ENCODE peak calls at places on chromosomes 6 and 20, in ten cellular contexts. M is foreskin keratinocyte, J is OCI-LY7, V is neural crest cell, Q is cardiac fibroblast, T is retinal pigment epithelial cell, R is ascending aorta, L is endothelial cell, N is Calu3, P is tibial nerve. F is an unnamed sample.

GRCh38 chr20:50292324-50293243 is 102.0 kb downstream of the CEBPB start:
- DNase-seq in M (no peak), J (no peak), V (no peak), Q (peak), T (peak), R (peak), L (no peak), N (peak), P (peak), F (no peak)

GRCh38 chr6:44925100-44925739 is 402.9 kb upstream of the RUNX2 start:
- DNase-seq in M (peak), J (no peak), V (no peak), Q (peak), T (peak), R (no peak), L (peak), N (peak), P (no peak), F (peak)

GRCh38 chr20:10314198-10314597 is 95.6 kb downstream of the SNAP25 start:
- DNase-seq in M (no peak), J (no peak), V (no peak), Q (peak), T (no peak), R (no peak), L (no peak), N (no peak), P (no peak), F (no peak)

GRCh38 chr6:37500294-37500608 is 558 bp upstream of the CCDC167 start:
- DNase-seq in M (no peak), J (no peak), V (no peak), Q (no peak), T (no peak), R (no peak), L (no peak), N (no peak), P (no peak), F (no peak)

GRCh38 chr20:59207742-59208357 is 44.2 kb downstream of the ZNF831 start:
- DNase-seq in M (no peak), J (peak), V (peak), Q (peak), T (no peak), R (no peak), L (peak), N (peak), P (no peak), F (peak)

GRCh38 chr6:5672581-5673011 is 334.1 kb downstream of the NRN1 start:
- DNase-seq in M (peak), J (no peak), V (no peak), Q (peak), T (peak), R (no peak), L (no peak), N (no peak), P (no peak), F (no peak)

GRCh38 chr6:24522090-24522820 is 27.5 kb downstream of the ALDH5A1 start:
- DNase-seq in M (no peak), J (peak), V (no peak), Q (peak), T (no peak), R (no peak), L (no peak), N (no peak), P (no peak), F (peak)

GRCh38 chr6:87155920-87156600 is 695 bp downstream of the ZNF292 start:
- DNase-seq in M (peak), J (peak), V (peak), Q (peak), T (no peak), R (no peak), L (peak), N (peak), P (peak), F (peak)

GRCh38 chr6:130453230-130453629 is 87.4 kb downstream of the TMEM200A start:
- DNase-seq in M (peak), J (no peak), V (no peak), Q (peak), T (no peak), R (no peak), L (no peak), N (no peak), P (no peak), F (peak)

GRCh38 chr6:56719310-56719709 is 76.6 kb upstream of the DST start:
- DNase-seq in M (no peak), J (no peak), V (no peak), Q (no peak), T (no peak), R (no peak), L (no peak), N (no peak), P (no peak), F (no peak)

GRCh38 chr20:47246061-47246460 is 110.4 kb downstream of the ZMYND8 start:
- DNase-seq in M (no peak), J (no peak), V (no peak), Q (no peak), T (no peak), R (no peak), L (no peak), N (no peak), P (no peak), F (no peak)

GRCh38 chr20:49505518-49505917 is 23.1 kb upstream of the KCNB1 start:
- DNase-seq in M (no peak), J (no peak), V (peak), Q (peak), T (no peak), R (no peak), L (peak), N (no peak), P (no peak), F (no peak)

GRCh38 chr6:75557068-75557467 is 44.6 kb upstream of the SENP6 start:
- DNase-seq in M (no peak), J (no peak), V (no peak), Q (no peak), T (peak), R (no peak), L (no peak), N (no peak), P (no peak), F (no peak)

GRCh38 chr6:74170118-74170517 is 474.1 kb downstream of the CD109 start:
- DNase-seq in M (peak), J (no peak), V (no peak), Q (peak), T (no peak), R (no peak), L (no peak), N (no peak), P (no peak), F (no peak)

GRCh38 chr6:1039191-1039590 is 272.7 kb upstream of the FOXQ1 start:
- DNase-seq in M (peak), J (no peak), V (no peak), Q (no peak), T (no peak), R (no peak), L (no peak), N (peak), P (no peak), F (no peak)

GRCh38 chr6:33066917-33067521 is 6.4 kb downstream of the HLA-DPA1 start:
- DNase-seq in M (no peak), J (no peak), V (no peak), Q (no peak), T (no peak), R (no peak), L (no peak), N (no peak), P (no peak), F (no peak)

GRCh38 chr20:49519777-49520359 is 37.4 kb upstream of the KCNB1 start:
- DNase-seq in M (no peak), J (no peak), V (no peak), Q (no peak), T (no peak), R (no peak), L (no peak), N (no peak), P (no peak), F (no peak)

GRCh38 chr6:140713495-140713894 is 1339.0 kb upstream of the CITED2 start:
- DNase-seq in M (no peak), J (no peak), V (no peak), Q (no peak), T (no peak), R (no peak), L (no peak), N (no peak), P (no peak), F (no peak)

GRCh38 chr20:829531-829930 is 4.0 kb upstream of the FAM110A start:
- DNase-seq in M (no peak), J (no peak), V (no peak), Q (no peak), T (no peak), R (no peak), L (no peak), N (no peak), P (no peak), F (no peak)

GRCh38 chr6:33854572-33855030 is 50.8 kb upstream of the MLN start:
- DNase-seq in M (no peak), J (no peak), V (no peak), Q (no peak), T (no peak), R (no peak), L (no peak), N (no peak), P (no peak), F (no peak)

GRCh38 chr6:2688416-2689064 is 62.2 kb downstream of the MYLK4 start:
- DNase-seq in M (peak), J (no peak), V (no peak), Q (peak), T (peak), R (no peak), L (no peak), N (peak), P (no peak), F (peak)

GRCh38 chr20:11522359-11522758 is 395.3 kb upstream of the BTBD3 start:
- DNase-seq in M (no peak), J (no peak), V (no peak), Q (no peak), T (no peak), R (no peak), L (no peak), N (no peak), P (no peak), F (no peak)

GRCh38 chr6:166511316-166511715 is 75.2 kb downstream of the RAMACL start:
- DNase-seq in M (no peak), J (no peak), V (no peak), Q (no peak), T (no peak), R (no peak), L (no peak), N (no peak), P (no peak), F (no peak)

GRCh38 chr6:166514196-166514595 is 72.3 kb downstream of the RAMACL start:
- DNase-seq in M (no peak), J (no peak), V (no peak), Q (no peak), T (no peak), R (no peak), L (no peak), N (peak), P (no peak), F (no peak)

GRCh38 chr6:166515072-166515810 is 71.2 kb downstream of the RAMACL start:
- DNase-seq in M (peak), J (no peak), V (no peak), Q (peak), T (no peak), R (no peak), L (no peak), N (peak), P (no peak), F (no peak)

GRCh38 chr6:166509193-166509592 is 77.3 kb downstream of the RAMACL start:
- DNase-seq in M (no peak), J (no peak), V (no peak), Q (no peak), T (no peak), R (no peak), L (no peak), N (no peak), P (no peak), F (no peak)

GRCh38 chr6:166512567-166512966 is 73.9 kb downstream of the RAMACL start:
- DNase-seq in M (no peak), J (peak), V (no peak), Q (no peak), T (no peak), R (no peak), L (no peak), N (peak), P (no peak), F (peak)
- TF ChIP-seq CTCF in M (no peak), J (peak), V (no peak), Q (no peak), T (no peak), R (no peak), L (no peak), N (no peak), P (no peak), F (peak)

GRCh38 chr6:81838031-81838430 is 85.5 kb upstream of the TENT5A start:
- DNase-seq in M (no peak), J (no peak), V (no peak), Q (peak), T (peak), R (no peak), L (no peak), N (peak), P (no peak), F (no peak)

GRCh38 chr6:81842254-81842653 is 89.8 kb upstream of the TENT5A start:
- DNase-seq in M (no peak), J (no peak), V (no peak), Q (peak), T (no peak), R (no peak), L (no peak), N (no peak), P (peak), F (no peak)

GRCh38 chr6:81843302-81843701 is 90.8 kb upstream of the TENT5A start:
- DNase-seq in M (no peak), J (no peak), V (no peak), Q (no peak), T (no peak), R (no peak), L (no peak), N (no peak), P (no peak), F (no peak)

GRCh38 chr6:81834141-81834621 is 81.7 kb upstream of the TENT5A start:
- DNase-seq in M (no peak), J (no peak), V (no peak), Q (peak), T (no peak), R (no peak), L (no peak), N (peak), P (no peak), F (no peak)

GRCh38 chr6:81838724-81839425 is 86.4 kb upstream of the TENT5A start:
- DNase-seq in M (no peak), J (no peak), V (no peak), Q (no peak), T (no peak), R (no peak), L (no peak), N (no peak), P (no peak), F (no peak)
- TF ChIP-seq CTCF in M (peak), J (no peak), V (no peak), Q (no peak), T (no peak), R (no peak), L (no peak), N (no peak), P (no peak), F (no peak)

DNA sequence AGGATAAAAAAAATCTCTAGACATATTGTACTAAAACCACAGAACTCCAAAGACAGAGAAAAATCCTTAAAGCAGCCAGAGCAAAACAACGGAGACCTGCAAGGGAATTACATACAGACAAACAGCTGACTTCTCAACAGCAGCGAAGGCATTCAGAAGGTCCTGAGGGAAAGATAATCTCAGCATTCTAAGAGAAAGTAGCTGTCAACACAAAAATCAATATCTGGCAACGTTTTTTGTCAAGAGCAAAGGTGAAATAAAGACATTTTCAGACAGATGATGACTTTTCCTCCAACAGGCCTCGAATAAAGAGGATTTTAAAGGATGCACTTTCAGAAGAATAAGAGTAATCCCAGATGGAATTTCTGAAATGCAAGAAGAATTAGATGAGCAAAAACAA is 6.1 kb upstream of the SCGN start:
- DNase-seq in M (no peak), J (no peak), V (no peak), Q (no peak), T (no peak), R (no peak), L (no peak), N (no peak), P (no peak), F (no peak)
- TF ChIP-seq CTCF in M (no peak), J (no peak), V (no peak), Q (no peak), T (no peak), R (no peak), L (no peak), N (no peak), P (no peak), F (no peak)

GRCh38 chr6:52503853-52504777 is 72.7 kb downstream of the TRAM2 start:
- DNase-seq in M (peak), J (no peak), V (no peak), Q (peak), T (peak), R (peak), L (no peak), N (peak), P (peak), F (peak)

GRCh38 chr6:52504778-52505127 is 72.1 kb downstream of the TRAM2 start:
- DNase-seq in M (no peak), J (no peak), V (no peak), Q (no peak), T (no peak), R (no peak), L (no peak), N (no peak), P (no peak), F (no peak)

GRCh38 chr6:52507557-52508260 is 69.2 kb downstream of the TRAM2 start:
- DNase-seq in M (no peak), J (no peak), V (no peak), Q (peak), T (no peak), R (no peak), L (no peak), N (no peak), P (peak), F (no peak)

GRCh38 chr6:52506502-52506875 is 70.4 kb downstream of the TRAM2 start:
- DNase-seq in M (no peak), J (no peak), V (no peak), Q (no peak), T (no peak), R (no peak), L (no peak), N (no peak), P (no peak), F (no peak)

GRCh38 chr6:52505726-52506501 is 70.9 kb downstream of the TRAM2 start:
- DNase-seq in M (no peak), J (peak), V (no peak), Q (no peak), T (no peak), R (no peak), L (no peak), N (no peak), P (no peak), F (no peak)
- TF ChIP-seq CTCF in M (peak), J (peak), V (no peak), Q (peak), T (peak), R (no peak), L (peak), N (no peak), P (no peak), F (no peak)

GRCh38 chr20:17823382-17824144 is 123.8 kb downstream of the BANF2 start:
- DNase-seq in M (no peak), J (no peak), V (no peak), Q (no peak), T (no peak), R (no peak), L (no peak), N (no peak), P (no peak), F (no peak)
- TF ChIP-seq CTCF in M (no peak), J (no peak), V (no peak), Q (no peak), T (no peak), R (no peak), L (no peak), N (no peak), P (no peak), F (no peak)

GRCh38 chr6:4020822-4021132 is 58.2 kb downstream of the FAM217A start:
- DNase-seq in M (no peak), J (no peak), V (no peak), Q (no peak), T (no peak), R (no peak), L (no peak), N (no peak), P (no peak), F (no peak)

GRCh38 chr6:4021133-4021861 is 57.6 kb downstream of the FAM217A start:
- DNase-seq in M (peak), J (peak), V (peak), Q (peak), T (peak), R (peak), L (peak), N (peak), P (peak), F (peak)

GRCh38 chr6:4025681-4026080 is 53.3 kb downstream of the FAM217A start:
- DNase-seq in M (no peak), J (no peak), V (no peak), Q (no peak), T (no peak), R (no peak), L (no peak), N (no peak), P (no peak), F (no peak)

GRCh38 chr6:4021862-4022715 is 56.8 kb downstream of the FAM217A start:
- DNase-seq in M (no peak), J (peak), V (no peak), Q (no peak), T (no peak), R (no peak), L (no peak), N (no peak), P (no peak), F (no peak)

GRCh38 chr6:4023240-4023639 is 55.7 kb downstream of the FAM217A start:
- DNase-seq in M (no peak), J (no peak), V (no peak), Q (no peak), T (no peak), R (no peak), L (no peak), N (no peak), P (no peak), F (no peak)
- TF ChIP-seq CTCF in M (no peak), J (no peak), V (no peak), Q (no peak), T (no peak), R (no peak), L (no peak), N (no peak), P (no peak), F (no peak)

GRCh38 chr6:119720160-119720559 is 370.6 kb upstream of the MAN1A1 start:
- DNase-seq in M (no peak), J (peak), V (no peak), Q (peak), T (no peak), R (no peak), L (no peak), N (no peak), P (no peak), F (no peak)
- TF ChIP-seq CTCF in M (peak), J (peak), V (peak), Q (peak), T (no peak), R (no peak), L (peak), N (no peak), P (no peak), F (peak)

F was measured in GM13977.